ENCODE peak calls at places on chromosomes 2 and 18, in seven cellular contexts. E is right atrium auricular region; C is MM.1S; J is endothelial cell; V is BJ; O is CD8-positive, alpha-beta T cell; B is WERI-Rb-1. K is an unnamed sample.

GRCh38 chr2:19738707-19739106 is 163.1 kb downstream of the TTC32 start:
- DNase-seq in E (peak), C (no peak), J (no peak), V (peak), O (no peak), B (no peak), K (no peak)

GRCh38 chr18:14974088-14974487 is 226.1 kb downstream of the ANKRD30B start:
- DNase-seq in E (peak), C (no peak), J (no peak), V (no peak), O (no peak), B (no peak), K (no peak)

GRCh38 chr2:84946204-84947009 is 24.6 kb upstream of the KCMF1 start:
- DNase-seq in E (no peak), C (no peak), J (no peak), V (peak), O (no peak), B (no peak), K (no peak)

GRCh38 chr18:2686349-2686968 is 30.9 kb downstream of the SMCHD1 start:
- DNase-seq in E (no peak), C (no peak), J (no peak), V (no peak), O (no peak), B (no peak), K (no peak)

GRCh38 chr2:55123851-55124269 is 73.6 kb upstream of the RTN4 start:
- DNase-seq in E (no peak), C (no peak), J (no peak), V (no peak), O (no peak), B (no peak), K (no peak)

GRCh38 chr2:169776483-169776802 is 22.2 kb upstream of the SSB start:
- DNase-seq in E (no peak), C (no peak), J (no peak), V (no peak), O (no peak), B (no peak), K (no peak)

GRCh38 chr2:64212801-64213321 is 68.6 kb upstream of the PELI1 start:
- DNase-seq in E (no peak), C (peak), J (no peak), V (no peak), O (no peak), B (no peak), K (no peak)

GRCh38 chr2:83516503-83516902 is 942.6 kb downstream of the SUCLG1 start:
- DNase-seq in E (no peak), C (no peak), J (no peak), V (no peak), O (no peak), B (peak), K (no peak)

GRCh38 chr18:49206717-49207116 is 253.7 kb downstream of the DYM start:
- DNase-seq in E (no peak), C (no peak), J (no peak), V (no peak), O (no peak), B (no peak), K (no peak)

GRCh38 chr2:138421971-138422335 is 79.6 kb upstream of the SPOPL start:
- DNase-seq in E (no peak), C (no peak), J (no peak), V (peak), O (no peak), B (no peak), K (no peak)

GRCh38 chr2:170073288-170073687 is 104.7 kb upstream of the MYO3B start:
- DNase-seq in E (no peak), C (no peak), J (no peak), V (peak), O (no peak), B (no peak), K (no peak)

GRCh38 chr2:128322651-128323491 is 4.2 kb upstream of the HS6ST1 start:
- DNase-seq in E (peak), C (no peak), J (no peak), V (no peak), O (no peak), B (no peak), K (peak)

GRCh38 chr2:219024059-219024458 is 17.3 kb downstream of the CFAP65 start:
- DNase-seq in E (no peak), C (no peak), J (no peak), V (no peak), O (no peak), B (no peak), K (no peak)

GRCh38 chr2:19776941-19777514 is 124.8 kb downstream of the TTC32 start:
- DNase-seq in E (no peak), C (no peak), J (no peak), V (no peak), O (no peak), B (no peak), K (no peak)

GRCh38 chr2:134372141-134372540 is 118.3 kb downstream of the MGAT5 start:
- DNase-seq in E (no peak), C (no peak), J (no peak), V (no peak), O (no peak), B (no peak), K (no peak)

GRCh38 chr2:118294063-118294462 is 205.8 kb downstream of the INSIG2 start:
- DNase-seq in E (no peak), C (no peak), J (no peak), V (no peak), O (no peak), B (no peak), K (no peak)

GRCh38 chr2:3326871-3327270 is 50.7 kb downstream of the EIPR1 start:
- DNase-seq in E (no peak), C (no peak), J (no peak), V (no peak), O (no peak), B (no peak), K (no peak)

GRCh38 chr2:40872580-40872979 is 420.7 kb upstream of the SLC8A1 start:
- DNase-seq in E (no peak), C (no peak), J (no peak), V (no peak), O (no peak), B (no peak), K (no peak)

GRCh38 chr2:1516798-1517060 is 103.5 kb downstream of the TPO start:
- DNase-seq in E (no peak), C (no peak), J (no peak), V (no peak), O (no peak), B (no peak), K (no peak)

GRCh38 chr2:197515277-197515797 is 529 bp upstream of the MOB4 start:
- DNase-seq in E (no peak), C (peak), J (no peak), V (no peak), O (no peak), B (peak), K (no peak)

GRCh38 chr2:199458806-199459285 is 1.1 kb upstream of the SATB2 start:
- DNase-seq in E (no peak), C (no peak), J (no peak), V (no peak), O (no peak), B (no peak), K (no peak)

GRCh38 chr2:110688594-110689091 is 10.8 kb upstream of the BUB1 start:
- DNase-seq in E (no peak), C (no peak), J (no peak), V (no peak), O (no peak), B (no peak), K (no peak)

GRCh38 chr2:3222636-3223035 is 155.0 kb downstream of the EIPR1 start:
- DNase-seq in E (no peak), C (no peak), J (no peak), V (no peak), O (peak), B (no peak), K (no peak)

GRCh38 chr2:202609381-202610145 is 25.2 kb upstream of the FAM117B start:
- DNase-seq in E (no peak), C (no peak), J (no peak), V (no peak), O (no peak), B (no peak), K (no peak)

GRCh38 chr2:231190531-231191197 is 7.8 kb upstream of the ARMC9 start:
- DNase-seq in E (peak), C (no peak), J (peak), V (no peak), O (no peak), B (no peak), K (no peak)

GRCh38 chr18:23879966-23880565 is 134.5 kb upstream of the TTC39C start:
- DNase-seq in E (no peak), C (no peak), J (no peak), V (no peak), O (no peak), B (no peak), K (no peak)

GRCh38 chr18:23880931-23881330 is 133.6 kb upstream of the TTC39C start:
- DNase-seq in E (no peak), C (no peak), J (no peak), V (no peak), O (no peak), B (no peak), K (no peak)

GRCh38 chr18:23878336-23878900 is 136.1 kb upstream of the TTC39C start:
- DNase-seq in E (no peak), C (no peak), J (no peak), V (no peak), O (no peak), B (no peak), K (no peak)

GRCh38 chr18:23879126-23879525 is 135.4 kb upstream of the TTC39C start:
- DNase-seq in E (no peak), C (no peak), J (no peak), V (no peak), O (no peak), B (no peak), K (no peak)

GRCh38 chr18:23879544-23879943 is 135.0 kb upstream of the TTC39C start:
- DNase-seq in E (no peak), C (no peak), J (no peak), V (no peak), O (no peak), B (no peak), K (no peak)
- TF ChIP-seq CTCF in E (no peak), C (no peak), J (no peak), V (no peak), O (no peak), B (no peak), K (no peak)

GRCh38 chr18:72544092-72544886 is at the start of gene CBLN2:
- DNase-seq in E (no peak), C (peak), J (peak), V (no peak), O (no peak), B (peak), K (peak)
- TF ChIP-seq CTCF in E (peak), C (peak), J (no peak), V (peak), O (no peak), B (peak), K (peak)

DNA sequence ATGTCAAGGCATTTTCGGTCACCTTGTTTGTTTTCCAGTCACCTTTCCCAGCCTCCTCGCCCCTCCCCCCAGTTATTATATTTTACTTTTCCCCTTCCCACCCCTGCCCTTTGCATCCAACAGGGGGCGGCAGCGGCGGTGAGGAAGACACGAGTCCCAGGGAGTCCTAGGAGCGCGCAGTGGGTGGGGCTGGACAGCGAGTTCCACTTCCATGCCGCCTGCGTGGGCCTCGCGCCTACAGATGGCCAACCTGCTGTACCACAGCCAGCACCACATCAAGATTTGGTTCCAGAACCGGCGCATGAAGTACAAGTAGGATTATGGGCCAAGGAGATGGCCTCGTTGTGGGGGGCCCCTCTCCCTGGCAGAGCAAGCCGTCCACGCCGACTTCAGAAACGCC is 37.2 kb upstream of the EVA1A start:
- DNase-seq in E (no peak), C (no peak), J (no peak), V (no peak), O (no peak), B (no peak), K (no peak)
- TF ChIP-seq CTCF in E (no peak), C (no peak), J (peak), V (no peak), O (no peak), B (no peak), K (no peak)

GRCh38 chr2:119821266-119821665 is 61.5 kb downstream of the PTPN4 start:
- DNase-seq in E (no peak), C (no peak), J (no peak), V (no peak), O (no peak), B (no peak), K (no peak)

GRCh38 chr2:119827866-119828507 is 68.3 kb downstream of the PTPN4 start:
- DNase-seq in E (no peak), C (no peak), J (no peak), V (no peak), O (no peak), B (peak), K (no peak)

GRCh38 chr2:119823734-119824334 is 64.1 kb downstream of the PTPN4 start:
- DNase-seq in E (no peak), C (peak), J (peak), V (no peak), O (no peak), B (peak), K (no peak)

GRCh38 chr2:119826370-119826961 is 66.7 kb downstream of the PTPN4 start:
- DNase-seq in E (no peak), C (peak), J (peak), V (no peak), O (no peak), B (peak), K (no peak)
- TF ChIP-seq CTCF in E (peak), C (peak), J (peak), V (peak), O (peak), B (peak), K (peak)

DNA sequence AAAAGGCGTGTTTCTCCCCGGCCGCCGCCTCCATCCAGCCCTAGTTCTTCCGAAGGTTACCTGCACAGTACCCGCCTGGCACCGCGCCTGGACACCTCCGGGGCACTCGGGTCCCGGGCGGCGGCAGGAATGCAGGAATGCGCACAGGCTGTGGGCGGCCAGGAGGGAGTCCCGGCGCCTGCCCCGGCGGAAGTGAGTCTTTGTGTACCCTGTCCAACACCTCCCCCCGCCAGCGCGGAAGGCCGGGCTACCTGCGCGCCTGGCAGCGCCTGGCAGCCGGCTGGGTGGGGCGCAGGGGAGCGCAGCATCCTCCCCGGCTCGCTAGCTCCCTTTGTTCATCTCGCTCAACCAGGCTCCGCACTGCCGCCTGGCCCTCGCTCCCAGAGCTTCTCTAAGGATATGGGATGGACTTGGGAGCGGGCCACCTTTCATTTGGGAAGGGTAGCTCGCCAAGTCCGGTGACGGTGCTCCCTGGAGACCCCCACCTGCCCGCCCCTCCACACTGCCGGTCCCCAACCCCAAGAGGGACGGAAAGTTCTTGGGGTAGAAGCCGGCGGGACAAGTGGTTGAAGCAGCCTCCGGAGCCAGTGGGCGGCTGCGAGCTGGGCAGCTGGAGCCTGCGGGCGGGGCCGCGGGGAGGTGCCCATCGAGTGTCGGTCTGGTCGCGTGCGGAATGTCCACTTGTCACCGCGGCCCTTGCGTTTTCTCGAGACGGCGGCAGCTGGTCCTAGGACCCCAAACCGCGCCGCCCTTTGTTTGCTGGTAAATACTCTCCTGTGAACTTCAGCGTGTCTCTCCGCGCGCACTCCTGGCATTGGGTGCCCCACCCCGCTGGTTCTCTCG is 1.2 kb upstream of the ST6GAL2 start:
- DNase-seq in E (no peak), C (no peak), J (peak), V (no peak), O (no peak), B (no peak), K (peak)
- TF ChIP-seq CTCF in E (no peak), C (no peak), J (no peak), V (no peak), O (no peak), B (no peak), K (no peak)

GRCh38 chr2:235494716-235495372 is 1.0 kb downstream of the AGAP1 start:
- DNase-seq in E (no peak), C (no peak), J (peak), V (no peak), O (no peak), B (peak), K (no peak)

GRCh38 chr2:235496239-235496621 is 2.4 kb downstream of the AGAP1 start:
- DNase-seq in E (no peak), C (peak), J (no peak), V (no peak), O (no peak), B (no peak), K (no peak)

GRCh38 chr2:235493775-235494715 is at the start of gene AGAP1:
- DNase-seq in E (peak), C (peak), J (peak), V (no peak), O (no peak), B (peak), K (peak)

GRCh38 chr2:235497096-235497495 is 3.3 kb downstream of the AGAP1 start:
- DNase-seq in E (no peak), C (peak), J (no peak), V (no peak), O (no peak), B (no peak), K (no peak)

DNA sequence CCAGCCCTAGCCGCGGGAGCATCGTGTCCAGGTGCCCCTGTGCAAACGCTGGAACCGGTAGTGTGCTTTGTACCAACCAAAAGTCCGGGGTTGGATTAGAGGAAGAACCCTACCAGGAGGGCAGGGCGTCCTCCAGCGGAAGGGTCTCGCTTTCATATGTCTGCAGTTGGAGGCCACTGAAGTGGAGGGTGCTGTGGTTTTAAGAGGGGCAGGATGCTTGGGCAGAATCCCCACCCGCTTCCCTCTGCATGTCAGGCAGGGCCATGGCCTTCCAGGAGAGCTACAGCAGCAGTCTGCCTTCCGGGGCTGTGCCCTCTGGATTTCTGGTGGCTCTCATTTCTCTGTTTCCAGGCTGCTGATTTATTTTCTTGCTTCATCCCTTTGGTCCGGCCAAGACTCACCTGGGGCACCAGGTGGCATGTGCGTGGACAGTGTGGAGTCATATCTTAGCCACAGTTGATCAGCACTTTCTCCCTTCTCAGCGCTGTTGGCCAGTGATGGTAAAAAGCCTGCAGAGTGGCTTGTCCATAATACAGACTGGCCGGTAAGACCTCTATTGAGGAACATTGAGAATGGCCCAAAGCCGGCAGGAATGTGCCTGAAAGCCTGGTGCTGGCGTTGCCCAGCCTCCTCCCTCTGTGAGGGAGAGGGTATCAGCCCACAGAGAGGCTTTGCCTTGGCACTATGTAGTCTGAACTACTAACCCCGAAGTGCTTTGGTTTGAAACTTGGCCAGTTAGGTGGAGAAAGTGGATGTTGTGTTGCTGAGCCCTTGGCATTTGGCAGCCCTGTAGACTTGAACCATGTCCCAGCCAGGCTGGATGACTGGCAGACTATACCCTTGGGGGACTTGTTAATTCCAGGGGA is 1.8 kb downstream of the AGAP1 start:
- DNase-seq in E (no peak), C (peak), J (no peak), V (no peak), O (no peak), B (no peak), K (no peak)
- TF ChIP-seq CTCF in E (no peak), C (no peak), J (no peak), V (no peak), O (no peak), B (no peak), K (no peak)

DNA sequence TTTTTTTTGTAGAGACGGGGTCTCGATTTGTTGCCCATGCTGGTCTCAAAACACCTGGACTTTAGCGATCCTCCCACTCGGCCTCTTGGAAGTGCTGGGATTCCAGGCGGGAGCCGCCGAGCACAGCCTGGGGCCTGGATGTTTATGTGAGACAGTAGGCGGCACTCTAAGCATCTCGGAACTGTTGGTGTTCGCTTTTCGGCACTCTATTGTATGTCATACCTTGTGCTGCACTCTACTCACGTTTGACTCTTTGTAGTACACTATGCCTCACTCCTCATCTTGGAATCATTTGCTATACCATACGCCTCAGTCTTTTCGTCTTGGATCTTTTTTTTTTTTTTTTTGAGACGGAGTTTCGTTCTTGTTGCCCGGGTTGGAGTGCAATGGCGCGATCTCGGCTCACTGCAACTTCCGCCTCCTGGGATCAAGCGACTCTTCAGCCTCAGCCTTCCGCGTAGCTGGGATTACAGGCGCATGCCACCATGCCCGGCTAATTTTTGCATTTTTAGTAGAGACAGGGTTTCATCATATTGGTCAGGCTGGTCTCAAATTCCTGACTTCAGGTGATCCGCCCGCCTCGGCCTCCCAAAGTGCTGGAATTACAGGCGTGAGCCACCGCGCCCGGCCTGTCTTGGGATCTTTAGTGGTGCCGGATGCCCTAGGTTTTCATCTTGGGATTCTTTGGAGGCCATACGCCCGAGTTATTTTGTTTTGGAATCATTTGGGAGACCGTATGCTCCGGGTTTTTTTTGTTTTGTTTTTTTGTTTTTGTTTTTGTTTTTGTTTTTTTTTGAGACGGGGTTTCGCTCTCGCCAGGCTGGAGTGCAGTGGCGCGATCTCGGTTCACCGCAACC is 24.2 kb upstream of the ZDBF2 start:
- DNase-seq in E (no peak), C (no peak), J (no peak), V (no peak), O (no peak), B (no peak), K (no peak)
- TF ChIP-seq CTCF in E (no peak), C (no peak), J (no peak), V (peak), O (no peak), B (no peak), K (no peak)

DNA sequence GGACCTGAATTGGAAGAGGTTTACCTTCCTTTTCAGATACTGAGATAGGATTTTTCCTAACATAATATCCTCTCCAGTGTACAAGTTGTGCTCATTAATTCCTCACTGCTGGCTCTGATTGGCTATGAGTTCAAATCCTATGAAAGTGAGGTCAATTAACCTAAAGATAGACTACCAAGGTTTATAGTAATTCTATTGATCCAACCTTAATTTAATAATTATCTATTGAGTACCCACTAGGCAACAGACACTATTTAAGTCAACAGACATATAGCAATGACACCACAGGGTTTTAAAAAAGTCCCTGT is 81.2 kb downstream of the NABP1 start:
- DNase-seq in E (no peak), C (no peak), J (no peak), V (no peak), O (no peak), B (no peak), K (no peak)
- TF ChIP-seq CTCF in E (peak), C (no peak), J (no peak), V (no peak), O (peak), B (no peak), K (peak)